ENCODE peak calls at places on chromosomes 13 and 19, in seven cellular contexts. O is tibial nerve, C is heart right ventricle, J is HFF-Myc, P is uterus, G is LNCaP clone FGC, L is lower leg skin. U is an unnamed sample.

GRCh38 chr19:55116232-55117062 is 990 bp downstream of the PPP1R12C start:
- DNase-seq in C (peak), L (peak), G (no peak), J (no peak), P (peak), O (peak), U (peak)

GRCh38 chr13:22114630-22115311 is 443.9 kb downstream of the FGF9 start:
- DNase-seq in G (no peak), O (peak), C (no peak), J (no peak), L (no peak), P (no peak), U (no peak)

GRCh38 chr13:20360041-20360491 is 127.9 kb upstream of the GJB6 start:
- DNase-seq in L (no peak), J (no peak), C (no peak), O (no peak), G (no peak), P (no peak), U (peak)

GRCh38 chr13:23449386-23450162 is 16.1 kb upstream of the SACS start:
- DNase-seq in L (no peak), C (no peak), J (no peak), O (no peak), P (no peak), G (no peak), U (no peak)

GRCh38 chr13:83232626-83233025 is 649.6 kb downstream of the SLITRK1 start:
- DNase-seq in J (peak), G (no peak), L (no peak), C (no peak), O (no peak), P (no peak), U (no peak)

GRCh38 chr13:76783798-76784197 is 102.4 kb downstream of the KCTD12 start:
- DNase-seq in C (no peak), O (no peak), J (no peak), P (no peak), G (peak), L (no peak), U (no peak)

GRCh38 chr13:74221752-74222151 is 87.5 kb upstream of the KLF12 start:
- DNase-seq in P (no peak), O (no peak), J (no peak), L (no peak), G (no peak), C (no peak), U (no peak)

GRCh38 chr19:41531438-41532311 is 44.3 kb upstream of the CEACAM21 start:
- DNase-seq in P (peak), J (no peak), G (peak), L (peak), C (peak), O (peak), U (peak)

GRCh38 chr13:76600086-76600485 is 286.1 kb downstream of the KCTD12 start:
- DNase-seq in L (no peak), G (no peak), O (peak), P (no peak), C (no peak), J (no peak), U (peak)

GRCh38 chr13:44040754-44041100 is 161.0 kb downstream of the LACC1 start:
- DNase-seq in J (no peak), C (no peak), O (no peak), L (no peak), G (no peak), P (no peak), U (peak)

GRCh38 chr13:65966991-65967451 is 1263.1 kb downstream of the PCDH9 start:
- DNase-seq in J (peak), L (no peak), O (no peak), G (peak), P (no peak), C (no peak), U (peak)

GRCh38 chr19:1047696-1048147 is 7.8 kb downstream of the ABCA7 start:
- DNase-seq in P (no peak), O (no peak), C (no peak), J (no peak), G (no peak), L (no peak), U (no peak)

GRCh38 chr19:51811344-51811743 is 16.4 kb downstream of the FPR3 start:
- DNase-seq in C (no peak), J (no peak), L (no peak), G (no peak), O (no peak), P (no peak), U (no peak)

GRCh38 chr13:102680842-102681725 is 13.8 kb downstream of the METTL21C start:
- DNase-seq in L (no peak), P (no peak), G (no peak), C (no peak), O (no peak), J (no peak), U (peak)

GRCh38 chr13:76024151-76024550 is 388.0 kb downstream of the LMO7 start:
- DNase-seq in J (no peak), C (no peak), O (no peak), P (no peak), G (no peak), L (no peak), U (no peak)

GRCh38 chr19:6577410-6578125 is 13.4 kb downstream of the CD70 start:
- DNase-seq in P (no peak), L (no peak), J (peak), C (no peak), O (no peak), G (no peak), U (peak)

GRCh38 chr19:29873024-29873800 is 61.4 kb downstream of the CCNE1 start:
- DNase-seq in J (no peak), P (peak), G (no peak), C (peak), L (no peak), O (peak), U (no peak)

GRCh38 chr13:44648392-44649117 is 72.4 kb upstream of the TSC22D1 start:
- DNase-seq in P (no peak), C (no peak), O (no peak), J (no peak), G (no peak), L (no peak), U (no peak)

GRCh38 chr19:38945562-38946228 is 15.0 kb downstream of the MRPS12 start:
- DNase-seq in J (no peak), C (no peak), P (no peak), L (no peak), O (no peak), G (no peak), U (no peak)

GRCh38 chr19:43739836-43740235 is 14.9 kb downstream of the SMG9 start:
- DNase-seq in O (no peak), L (no peak), C (no peak), J (no peak), P (no peak), G (no peak), U (no peak)

GRCh38 chr19:23385404-23385803 is 9.9 kb downstream of the ZNF91 start:
- DNase-seq in P (no peak), G (no peak), L (no peak), O (no peak), J (no peak), C (no peak), U (no peak)

GRCh38 chr19:23384166-23384565 is 11.1 kb downstream of the ZNF91 start:
- DNase-seq in L (no peak), P (no peak), G (no peak), C (no peak), J (no peak), O (no peak), U (no peak)

GRCh38 chr19:23384858-23385257 is 10.4 kb downstream of the ZNF91 start:
- DNase-seq in O (no peak), P (no peak), C (no peak), L (no peak), J (no peak), G (no peak), U (no peak)

GRCh38 chr19:23381114-23381513 is 14.2 kb downstream of the ZNF91 start:
- DNase-seq in C (no peak), L (no peak), O (no peak), G (no peak), P (no peak), J (no peak), U (no peak)

DNA sequence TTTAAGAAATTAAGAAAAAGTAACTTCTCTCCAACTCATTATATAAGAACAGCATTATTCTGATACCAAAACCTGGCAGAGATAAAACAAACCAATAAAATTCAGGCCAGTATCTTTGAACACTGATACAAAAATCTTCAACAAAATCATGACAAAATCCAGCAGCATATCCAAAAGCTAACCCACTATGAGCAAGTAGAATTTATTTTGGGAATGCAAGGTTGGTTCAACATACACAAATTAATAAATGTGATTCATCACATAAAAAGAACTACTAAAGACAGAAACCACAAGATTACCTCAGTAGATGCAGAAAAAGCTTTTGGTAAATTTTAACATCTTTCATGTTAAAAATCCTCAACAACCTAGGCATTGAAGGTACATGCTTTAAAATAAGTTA is 12.3 kb downstream of the ZNF91 start:
- DNase-seq in G (no peak), J (no peak), L (no peak), P (no peak), O (no peak), C (no peak), U (no peak)
- TF ChIP-seq CTCF in G (no peak), J (no peak), L (no peak), P (no peak), O (no peak), C (no peak), U (no peak)

DNA sequence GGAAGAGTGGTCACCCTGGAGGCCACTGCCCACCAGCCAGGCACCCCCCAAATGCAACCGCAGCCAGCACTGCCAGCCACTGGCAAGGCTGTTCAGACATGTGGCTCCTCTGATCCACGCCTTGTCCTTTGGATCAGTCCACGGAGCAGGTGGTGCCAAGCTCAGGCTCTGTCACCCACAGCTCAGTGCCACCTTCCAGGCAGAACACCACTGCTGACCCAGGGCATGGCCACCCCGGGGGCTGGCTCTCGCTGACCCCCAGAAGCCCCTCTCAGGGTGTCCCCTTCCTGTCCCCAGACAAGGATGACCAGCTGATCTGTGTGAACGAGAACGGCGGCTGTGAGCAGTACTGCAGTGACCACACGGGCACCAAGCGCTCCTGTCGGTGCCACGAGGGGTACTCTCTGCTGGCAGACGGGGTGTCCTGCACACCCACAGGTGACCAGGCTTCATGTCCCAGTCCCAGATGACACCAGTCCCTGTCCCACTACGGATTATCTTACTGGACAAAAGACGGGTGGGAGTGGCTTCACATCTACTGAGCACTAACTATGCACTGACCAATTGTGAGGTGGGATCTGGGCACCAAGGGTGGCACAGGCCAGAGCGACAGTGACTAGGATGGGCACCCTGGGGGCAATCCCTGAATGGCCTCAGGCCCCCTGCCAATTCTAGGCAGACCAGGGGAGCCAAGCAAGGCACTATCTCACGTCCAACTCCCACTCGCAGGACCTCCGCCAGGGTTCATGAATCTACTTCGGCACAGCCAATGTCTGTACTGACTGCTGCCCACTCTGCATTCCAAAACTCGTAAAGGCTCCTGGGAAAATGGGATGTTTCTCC is 7.0 kb upstream of the F10 start:
- DNase-seq in J (no peak), O (no peak), L (no peak), P (peak), G (no peak), C (no peak), U (no peak)
- H3K4me3 ChIP-seq in J (no peak), O (no peak), L (no peak), P (no peak), G (no peak), C (no peak), U (no peak)

GRCh38 chr13:111505175-111505777 is 184.8 kb downstream of the TEX29 start:
- DNase-seq in O (no peak), J (no peak), P (no peak), L (no peak), G (no peak), C (no peak), U (no peak)
- TF ChIP-seq CTCF in O (no peak), J (no peak), P (no peak), L (no peak), G (peak), C (peak), U (no peak)

GRCh38 chr13:36919833-36920611 is at the start of gene SMAD9:
- DNase-seq in C (peak), P (peak), J (no peak), O (peak), L (peak), G (no peak), U (peak)

GRCh38 chr13:36919206-36919832 is 719 bp downstream of the SMAD9 start:
- DNase-seq in C (peak), O (peak), P (peak), J (no peak), G (no peak), L (no peak), U (peak)

GRCh38 chr13:36920612-36921185 is 661 bp upstream of the SMAD9 start:
- DNase-seq in P (no peak), O (no peak), G (no peak), L (no peak), J (no peak), C (no peak), U (no peak)

GRCh38 chr13:36915891-36916640 is 4.0 kb downstream of the SMAD9 start:
- DNase-seq in P (no peak), O (no peak), L (no peak), J (no peak), C (no peak), G (no peak), U (no peak)

DNA sequence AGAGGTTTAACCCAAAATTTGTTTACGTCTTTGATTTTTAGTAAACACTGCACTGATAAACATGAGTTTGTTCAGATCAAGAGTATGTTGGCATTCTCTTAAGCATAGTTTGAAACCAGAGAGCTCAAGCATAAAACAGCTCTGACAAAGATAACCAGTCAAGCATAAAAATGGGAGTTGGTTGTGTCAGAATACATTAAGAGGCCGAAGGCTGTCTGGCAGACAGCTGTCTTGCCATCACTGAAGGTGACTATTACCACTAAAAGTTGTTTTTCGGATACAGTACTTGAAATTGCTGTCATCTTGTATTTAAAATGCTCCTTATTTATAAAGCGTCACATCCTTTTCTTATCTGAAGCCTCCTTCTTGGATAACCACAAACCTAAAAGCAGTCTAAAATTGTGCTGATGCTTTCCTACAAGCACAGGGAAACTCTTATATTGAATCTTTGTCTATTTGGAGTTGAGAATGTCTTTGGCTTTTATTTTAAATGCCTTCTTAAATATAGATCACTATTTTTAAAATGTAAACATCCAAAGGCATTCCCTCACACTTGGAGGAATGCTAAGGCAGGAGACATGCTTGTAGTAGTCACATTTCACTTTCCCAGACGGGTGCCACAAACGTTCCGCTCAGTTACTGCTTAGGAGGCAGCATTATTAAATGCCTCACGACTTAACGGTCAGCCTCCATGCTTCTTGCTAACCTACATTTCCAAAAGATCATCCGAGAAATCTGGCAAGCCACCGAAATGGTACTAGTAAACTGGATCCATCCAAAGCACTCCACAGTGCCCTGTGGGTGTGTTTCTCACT is 1.6 kb downstream of the SMAD9 start:
- DNase-seq in O (peak), L (no peak), P (no peak), J (no peak), G (no peak), C (no peak), U (no peak)
- H3K4me3 ChIP-seq in O (peak), L (no peak), P (peak), J (peak), G (peak), C (peak), U (peak)

GRCh38 chr13:52450793-52451116 is 321 bp upstream of the VPS36 start:
- DNase-seq in P (no peak), G (no peak), J (no peak), C (no peak), O (no peak), L (no peak), U (no peak)
- TF ChIP-seq CTCF in P (no peak), G (no peak), J (no peak), C (no peak), O (no peak), L (no peak), U (no peak)

DNA sequence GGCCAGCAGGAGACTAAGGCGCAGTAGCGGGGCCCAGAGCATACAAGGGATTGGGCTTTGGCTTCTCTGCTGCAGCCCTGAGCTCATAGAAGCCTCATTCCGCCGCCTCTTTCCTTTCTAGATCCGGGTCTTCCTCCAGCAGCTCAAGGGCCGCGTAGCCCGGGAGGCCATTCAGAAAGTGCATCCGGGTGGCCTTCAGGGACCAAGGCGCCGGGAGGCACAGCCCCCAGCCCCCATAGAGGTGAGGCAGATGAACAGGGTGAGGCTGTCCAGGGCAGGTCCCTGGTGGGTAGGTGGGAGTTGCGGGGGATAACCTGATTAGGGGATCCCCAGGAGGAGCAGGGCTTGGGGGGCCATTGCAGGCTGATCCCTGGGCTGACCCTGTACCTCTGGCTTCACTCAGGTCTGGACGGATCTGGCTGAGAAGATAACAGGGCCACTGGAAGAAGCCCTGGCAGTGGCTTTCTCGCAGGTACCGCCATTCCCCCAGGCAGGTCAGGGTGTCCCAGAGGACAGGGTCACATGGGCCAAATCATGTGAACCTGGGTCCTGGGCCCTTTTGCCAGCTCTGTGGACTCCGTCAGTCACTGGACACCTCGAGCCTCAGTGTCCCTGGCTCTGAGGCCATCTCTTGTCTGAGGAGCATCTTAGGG is 1.3 kb downstream of the SNAPC2 start:
- DNase-seq in P (no peak), J (no peak), G (no peak), O (no peak), L (no peak), C (no peak), U (no peak)
- H3K4me3 ChIP-seq in P (peak), J (peak), G (peak), O (peak), L (no peak), C (peak), U (peak)

GRCh38 chr13:98142427-98143156 is at the start of gene FARP1:
- DNase-seq in L (peak), P (peak), O (peak), G (no peak), C (peak), J (no peak), U (peak)
- TF ChIP-seq CTCF in L (no peak), P (peak), O (peak), G (peak), C (no peak), J (no peak), U (peak)

GRCh38 chr19:2494447-2495129 is 18.7 kb downstream of the GADD45B start:
- DNase-seq in P (peak), J (no peak), C (peak), G (no peak), L (peak), O (peak), U (peak)
- H3K4me3 ChIP-seq in P (peak), J (peak), C (peak), G (peak), L (no peak), O (peak), U (peak)

GRCh38 chr19:5339950-5340636 is 519 bp downstream of the PTPRS start:
- DNase-seq in L (no peak), P (no peak), J (no peak), G (no peak), C (no peak), O (no peak), U (no peak)
- TF ChIP-seq CTCF in L (no peak), P (no peak), J (no peak), G (peak), C (peak), O (no peak), U (no peak)

U was measured in fibroblast of the aortic adventitia.